ENCODE peak calls at places on chromosomes 2 and 18, in ten cellular contexts. L is neuronal stem cell; Z is cardiac fibroblast; T is cardiac muscle cell; N is psoas muscle; R is aorta; P is CD8-positive, alpha-beta memory T cell; H is stimulated activated CD8-positive, alpha-beta memory T cell treated with anti-CD3 and anti-CD28 coated beads, Interleukin-15, amount 100 ng/mL, for 1 hour; O is foreskin fibroblast; E is tibial artery. J is an unnamed sample.

GRCh38 chr18:47968006-47968676 is 37.7 kb upstream of the SMAD2 start:
- DNase-seq in Z (peak; percentile 63), E (no peak), L (peak; percentile 81), N (no peak), P (no peak), O (no peak), H (no peak), T (peak; percentile 59), R (no peak), J (no peak)

GRCh38 chr2:42722328-42723190 is 41.4 kb downstream of the OXER1 start:
- DNase-seq in P (no peak), R (no peak), Z (peak; percentile 96), L (no peak), O (peak; percentile 83), N (no peak), H (no peak), T (peak; percentile 66), E (peak; percentile 72), J (peak; percentile 29)

GRCh38 chr2:192196451-192197194 is 1.9 kb upstream of the TMEFF2 start:
- DNase-seq in E (no peak), H (no peak), O (peak; percentile 28), N (no peak), R (no peak), P (no peak), Z (no peak), T (no peak), L (peak; percentile 33), J (no peak)

GRCh38 chr2:213231966-213232365 is 52.3 kb upstream of the SPAG16 start:
- DNase-seq in H (no peak), P (no peak), E (no peak), N (no peak), R (no peak), L (no peak), Z (no peak), O (no peak), T (no peak), J (no peak)

GRCh38 chr2:223148516-223148915 is 96.5 kb downstream of the KCNE4 start:
- DNase-seq in R (no peak), O (no peak), T (no peak), Z (no peak), L (no peak), H (no peak), E (no peak), N (no peak), P (no peak), J (no peak)

GRCh38 chr2:40332096-40332826 is 119.6 kb downstream of the SLC8A1 start:
- DNase-seq in P (no peak), Z (peak; percentile 65), O (peak; percentile 73), L (no peak), R (no peak), T (no peak), H (no peak), N (no peak), E (no peak), J (no peak)

GRCh38 chr2:191626497-191627151 is 51.3 kb upstream of the NABP1 start:
- DNase-seq in R (no peak), Z (peak; percentile 68), N (no peak), P (no peak), T (no peak), O (peak; percentile 76), H (no peak), E (no peak), L (no peak), J (no peak)

GRCh38 chr18:10274327-10274726 is 180.1 kb upstream of the APCDD1 start:
- DNase-seq in H (no peak), L (no peak), O (peak; percentile 92), E (no peak), P (no peak), R (no peak), Z (peak; percentile 71), T (no peak), N (no peak), J (peak; percentile 54)

GRCh38 chr18:35239314-35239713 is 1.5 kb upstream of the ZNF397 start:
- DNase-seq in H (no peak), R (no peak), L (no peak), E (no peak), T (no peak), Z (no peak), N (no peak), O (no peak), P (no peak), J (no peak)

GRCh38 chr2:223654384-223654915 is 52.3 kb upstream of the SCG2 start:
- DNase-seq in O (peak; percentile 16), T (no peak), N (no peak), Z (peak; percentile 63), R (no peak), E (no peak), H (no peak), P (no peak), L (no peak), J (no peak)

GRCh38 chr18:49038423-49038822 is 87.7 kb upstream of the SMAD7 start:
- DNase-seq in R (no peak), E (no peak), O (no peak), Z (no peak), N (no peak), H (no peak), T (no peak), P (no peak), L (no peak), J (no peak)

GRCh38 chr2:20051518-20052228 is at the start of gene LAPTM4A:
- DNase-seq in Z (peak; percentile 100), O (peak; percentile 100), R (peak; percentile 99), N (peak; percentile 98), H (peak; percentile 93), E (peak; percentile 99), P (peak; percentile 97), L (peak; percentile 99), T (peak; percentile 100), J (peak; percentile 99)

GRCh38 chr18:48766025-48766424 is 184.7 kb downstream of the SMAD7 start:
- DNase-seq in E (no peak), N (no peak), H (no peak), Z (peak; percentile 38), R (no peak), T (no peak), O (peak; percentile 38), L (no peak), P (no peak), J (no peak)

GRCh38 chr18:79483971-79484491 is 88.3 kb downstream of the NFATC1 start:
- DNase-seq in R (peak; percentile 74), L (no peak), O (no peak), Z (no peak), E (peak; percentile 53), N (no peak), T (no peak), P (no peak), H (no peak), J (no peak)

GRCh38 chr18:48851563-48851962 is 99.2 kb downstream of the SMAD7 start:
- DNase-seq in L (no peak), T (no peak), Z (no peak), H (no peak), O (no peak), P (no peak), E (peak; percentile 85), N (peak; percentile 40), R (no peak), J (peak; percentile 82)

GRCh38 chr2:234469251-234469845 is 27.5 kb downstream of the ARL4C start:
- DNase-seq in L (no peak), O (no peak), R (no peak), P (no peak), H (no peak), T (no peak), Z (no peak), N (no peak), E (no peak), J (no peak)

GRCh38 chr2:177010134-177010533 is 202.5 kb upstream of the HNRNPA3 start:
- DNase-seq in O (no peak), N (no peak), T (no peak), H (no peak), R (no peak), L (no peak), Z (no peak), P (no peak), E (no peak), J (no peak)

GRCh38 chr2:27492557-27492956 is 2.4 kb downstream of the FNDC4 start:
- DNase-seq in H (no peak), T (no peak), L (no peak), R (no peak), O (no peak), N (no peak), P (no peak), Z (no peak), E (no peak), J (no peak)

GRCh38 chr2:147288131-147288530 is 556.7 kb upstream of the ACVR2A start:
- DNase-seq in O (no peak), N (no peak), Z (no peak), H (no peak), P (no peak), T (no peak), E (no peak), R (no peak), L (no peak), J (no peak)

GRCh38 chr2:216735086-216735485 is 39.7 kb upstream of the IGFBP5 start:
- DNase-seq in N (no peak), T (peak; percentile 62), Z (peak; percentile 65), O (peak; percentile 65), P (no peak), L (no peak), R (no peak), H (no peak), E (peak; percentile 44), J (no peak)

GRCh38 chr2:229832499-229832898 is 89.3 kb downstream of the TRIP12 start:
- DNase-seq in E (no peak), Z (no peak), H (no peak), T (no peak), R (no peak), O (no peak), N (no peak), L (no peak), P (no peak), J (no peak)

GRCh38 chr2:43169987-43170732 is 56.2 kb downstream of the ZFP36L2 start:
- DNase-seq in T (peak; percentile 38), N (no peak), H (no peak), O (no peak), P (peak; percentile 49), R (no peak), L (no peak), Z (no peak), E (no peak), J (peak; percentile 69)

GRCh38 chr2:18378020-18378653 is 182.3 kb downstream of the RDH14 start:
- DNase-seq in H (no peak), T (peak; percentile 79), N (no peak), L (peak; percentile 56), O (peak; percentile 68), P (no peak), R (no peak), E (no peak), Z (peak; percentile 62), J (peak; percentile 25)

GRCh38 chr2:113208995-113209868 is 35.5 kb downstream of the PSD4 start:
- DNase-seq in E (peak; percentile 53), T (no peak), N (no peak), Z (no peak), L (no peak), H (no peak), R (peak; percentile 63), O (peak; percentile 46), P (no peak), J (no peak)

GRCh38 chr2:240392948-240393830 is 42.3 kb upstream of the GPC1 start:
- DNase-seq in E (peak; percentile 59), O (no peak), N (peak; percentile 7), L (no peak), R (peak; percentile 64), P (no peak), T (no peak), Z (no peak), H (no peak), J (no peak)

GRCh38 chr2:74464406-74464805 is 776 bp downstream of the MOGS start:
- DNase-seq in E (no peak), P (no peak), N (no peak), Z (no peak), L (no peak), T (no peak), H (no peak), R (peak; percentile 46), O (peak; percentile 34), J (no peak)

GRCh38 chr2:53252115-53252514 is 515.5 kb upstream of the CHAC2 start:
- DNase-seq in R (no peak), H (no peak), L (no peak), Z (no peak), O (no peak), N (no peak), T (no peak), P (no peak), E (no peak), J (no peak)

GRCh38 chr2:134648547-134648946 is 70.3 kb downstream of the TMEM163 start:
- DNase-seq in H (no peak), O (no peak), R (no peak), E (no peak), Z (no peak), L (no peak), P (no peak), T (no peak), N (no peak), J (no peak)

J was measured in heart left ventricle.